ENCODE peak calls at places on chromosomes 1 and 21, in four cellular contexts. I, V, H and R are unnamed samples.

GRCh38 chr1:114043548-114043947 is 64.3 kb downstream of the OLFML3 start:
- DNase-seq in H (no peak), V (no peak), I (no peak), R (no peak)

GRCh38 chr1:220527279-220528048 is 472 bp upstream of the MARK1 start:
- DNase-seq in H (no peak), I (peak), V (peak), R (no peak)

GRCh38 chr1:231512147-231512698 is 16.2 kb upstream of the TSNAX start:
- DNase-seq in V (no peak), H (no peak), I (peak), R (no peak)

GRCh38 chr1:214332950-214333798 is 52.2 kb downstream of the SMYD2 start:
- DNase-seq in I (peak), H (peak), V (no peak), R (no peak)

GRCh38 chr1:63319069-63320023 is 3.0 kb upstream of the FOXD3 start:
- DNase-seq in H (no peak), V (no peak), I (no peak), R (no peak)

GRCh38 chr1:189253601-189254350 is 1223.9 kb downstream of the BRINP3 start:
- DNase-seq in I (no peak), V (no peak), H (no peak), R (no peak)

GRCh38 chr21:16320110-16320509 is 590.3 kb downstream of the USP25 start:
- DNase-seq in I (no peak), V (no peak), H (no peak), R (no peak)

GRCh38 chr1:44050261-44050660 is 19.0 kb upstream of the SLC6A9 start:
- DNase-seq in H (no peak), V (no peak), I (no peak), R (no peak)

GRCh38 chr1:55155522-55155921 is 59.6 kb downstream of the USP24 start:
- DNase-seq in H (no peak), V (peak), I (no peak), R (no peak)

GRCh38 chr1:47380699-47381098 is 35.4 kb upstream of the FOXE3 start:
- DNase-seq in V (no peak), H (no peak), I (no peak), R (no peak)

GRCh38 chr1:6260961-6261614 is at the start of gene GPR153:
- DNase-seq in I (peak), H (no peak), V (no peak), R (peak)

GRCh38 chr1:180176965-180177364 is 22.3 kb downstream of the QSOX1 start:
- DNase-seq in V (no peak), H (no peak), I (no peak), R (no peak)

GRCh38 chr1:67850611-67851075 is 17.4 kb upstream of the GNG12 start:
- DNase-seq in H (no peak), V (peak), I (peak), R (no peak)

GRCh38 chr1:59043796-59044195 is 253.1 kb upstream of the FGGY start:
- DNase-seq in H (no peak), I (peak), V (peak), R (no peak)

GRCh38 chr21:45388011-45388521 is 16.9 kb upstream of the COL18A1 start:
- DNase-seq in I (no peak), H (no peak), V (no peak), R (no peak)

GRCh38 chr1:179153217-179153616 is 71.3 kb downstream of the TOR3A start:
- DNase-seq in H (no peak), V (no peak), I (peak), R (no peak)